ENCODE peak calls at places on chromosomes 12 and 14, in nine cellular contexts. J is activated CD8-positive, alpha-beta T cell treated with anti-CD3 and anti-CD28 coated beads, Interleukin-2, amount 10 ng/mL, durations not matched to agents 7 days and 5 days; A is upper lobe of right lung; O is PC-3; V is gastrocnemius medialis; H is pancreas; Z is Right ventricle myocardium superior; B is T-helper 17 cell; R is natural killer cell. P is an unnamed sample.

GRCh38 chr14:94345344-94346072 is 22.4 kb upstream of the SERPINA6 start:
- ATAC-seq in J (no peak), A (no peak), O (peak), V (no peak), H (no peak), Z (no peak), B (peak), R (no peak), P (no peak)

GRCh38 chr12:62933871-62934798 is 815 bp downstream of the PPM1H start:
- ATAC-seq in J (peak), A (peak), O (peak), V (peak), H (peak), Z (peak), B (peak), R (no peak), P (peak)

GRCh38 chr14:64388533-64389243 is 535 bp downstream of the MTHFD1 start:
- ATAC-seq in J (peak), A (no peak), O (peak), V (peak), H (peak), Z (peak), B (peak), R (peak), P (no peak)

GRCh38 chr12:43694879-43695278 is 63.7 kb downstream of the PUS7L start:
- ATAC-seq in J (no peak), A (no peak), O (no peak), V (no peak), H (no peak), Z (no peak), B (no peak), R (no peak), P (no peak)

GRCh38 chr12:68639396-68639767 is 28.7 kb downstream of the RAP1B start:
- ATAC-seq in J (peak), A (no peak), O (no peak), V (no peak), H (no peak), Z (no peak), B (peak), R (peak), P (no peak)

GRCh38 chr12:122909442-122910288 is 13.7 kb upstream of the VPS37B start:
- ATAC-seq in J (no peak), A (peak), O (no peak), V (peak), H (peak), Z (peak), B (no peak), R (no peak), P (no peak)

GRCh38 chr12:106871477-106871876 is 84.2 kb upstream of the TMEM263 start:
- ATAC-seq in J (no peak), A (no peak), O (peak), V (no peak), H (no peak), Z (no peak), B (no peak), R (no peak), P (no peak)

GRCh38 chr14:65373671-65374039 is 38.9 kb upstream of the FUT8 start:
- ATAC-seq in J (no peak), A (peak), O (peak), V (peak), H (no peak), Z (peak), B (no peak), R (no peak), P (no peak)

GRCh38 chr14:72617391-72618011 is 276.4 kb downstream of the DPF3 start:
- ATAC-seq in J (no peak), A (no peak), O (no peak), V (peak), H (no peak), Z (peak), B (no peak), R (no peak), P (no peak)

GRCh38 chr12:30047499-30048262 is 263.9 kb upstream of the TMTC1 start:
- ATAC-seq in J (no peak), A (no peak), O (peak), V (no peak), H (no peak), Z (no peak), B (no peak), R (no peak), P (no peak)

GRCh38 chr12:115623275-115623674 is 654.2 kb downstream of the MED13L start:
- ATAC-seq in J (no peak), A (no peak), O (no peak), V (no peak), H (no peak), Z (no peak), B (no peak), R (no peak), P (no peak)

GRCh38 chr14:51335521-51335920 is 95.5 kb downstream of the TMX1 start:
- ATAC-seq in J (no peak), A (peak), O (no peak), V (peak), H (no peak), Z (peak), B (no peak), R (no peak), P (no peak)

GRCh38 chr14:21091784-21092146 is 6.7 kb downstream of the ZNF219 start:
- ATAC-seq in J (no peak), A (no peak), O (no peak), V (no peak), H (no peak), Z (no peak), B (no peak), R (no peak), P (no peak)